ENCODE peak calls at places on chromosomes 6 and 20, in seven cellular contexts. One of them, this sample, is unnamed.

GRCh38 chr6:47440722-47441121 is 36.9 kb upstream of the CD2AP start:
- DNase-seq in gastrocnemius medialis: no peak
- DNase-seq in psoas muscle: no peak
- DNase-seq in caudate nucleus: no peak
- DNase-seq in transverse colon: no peak
- DNase-seq in upper lobe of right lung: no peak
- DNase-seq in heart left ventricle: no peak
- DNase-seq in this sample: peak

GRCh38 chr20:20627471-20627870 is 85.0 kb downstream of the RALGAPA2 start:
- DNase-seq in transverse colon: no peak
- DNase-seq in caudate nucleus: no peak
- DNase-seq in psoas muscle: no peak
- DNase-seq in heart left ventricle: no peak
- DNase-seq in upper lobe of right lung: no peak
- DNase-seq in gastrocnemius medialis: no peak
- DNase-seq in this sample: no peak

GRCh38 chr6:143569035-143569434 is 57.5 kb upstream of the FUCA2 start:
- DNase-seq in caudate nucleus: no peak
- DNase-seq in psoas muscle: no peak
- DNase-seq in upper lobe of right lung: no peak
- DNase-seq in transverse colon: no peak
- DNase-seq in gastrocnemius medialis: no peak
- DNase-seq in heart left ventricle: no peak
- DNase-seq in this sample: no peak

GRCh38 chr20:14142171-14142570 is 146.9 kb downstream of the MACROD2 start:
- DNase-seq in gastrocnemius medialis: no peak
- DNase-seq in heart left ventricle: no peak
- DNase-seq in psoas muscle: no peak
- DNase-seq in caudate nucleus: peak
- DNase-seq in transverse colon: peak
- DNase-seq in upper lobe of right lung: no peak
- DNase-seq in this sample: peak

GRCh38 chr6:43923376-43924221 is 153.6 kb downstream of the VEGFA start:
- DNase-seq in caudate nucleus: no peak
- DNase-seq in gastrocnemius medialis: no peak
- DNase-seq in upper lobe of right lung: peak
- DNase-seq in transverse colon: no peak
- DNase-seq in psoas muscle: no peak
- DNase-seq in heart left ventricle: no peak
- DNase-seq in this sample: no peak

GRCh38 chr6:42091718-42092023 is 41.3 kb downstream of the TAF8 start:
- DNase-seq in gastrocnemius medialis: no peak
- DNase-seq in caudate nucleus: no peak
- DNase-seq in heart left ventricle: no peak
- DNase-seq in upper lobe of right lung: no peak
- DNase-seq in transverse colon: no peak
- DNase-seq in psoas muscle: no peak
- DNase-seq in this sample: no peak

GRCh38 chr6:87754828-87755227 is 52.8 kb upstream of the AKIRIN2 start:
- DNase-seq in transverse colon: no peak
- DNase-seq in heart left ventricle: no peak
- DNase-seq in psoas muscle: no peak
- DNase-seq in upper lobe of right lung: no peak
- DNase-seq in caudate nucleus: no peak
- DNase-seq in gastrocnemius medialis: no peak
- DNase-seq in this sample: no peak

GRCh38 chr20:63196756-63197470 is 19.0 kb downstream of the YTHDF1 start:
- DNase-seq in upper lobe of right lung: no peak
- DNase-seq in caudate nucleus: no peak
- DNase-seq in gastrocnemius medialis: no peak
- DNase-seq in heart left ventricle: no peak
- DNase-seq in transverse colon: no peak
- DNase-seq in psoas muscle: no peak
- DNase-seq in this sample: no peak

GRCh38 chr6:95596021-95596420 is 18.7 kb downstream of the MANEA start:
- DNase-seq in upper lobe of right lung: no peak
- DNase-seq in gastrocnemius medialis: no peak
- DNase-seq in transverse colon: no peak
- DNase-seq in heart left ventricle: no peak
- DNase-seq in caudate nucleus: no peak
- DNase-seq in psoas muscle: no peak
- DNase-seq in this sample: no peak

GRCh38 chr6:148242180-148242579 is 100.5 kb upstream of the SASH1 start:
- DNase-seq in psoas muscle: no peak
- DNase-seq in upper lobe of right lung: no peak
- DNase-seq in caudate nucleus: no peak
- DNase-seq in heart left ventricle: no peak
- DNase-seq in gastrocnemius medialis: no peak
- DNase-seq in transverse colon: no peak
- DNase-seq in this sample: no peak

GRCh38 chr20:21398109-21398480 is 769 bp upstream of the NKX2-4 start:
- DNase-seq in transverse colon: no peak
- DNase-seq in psoas muscle: no peak
- DNase-seq in heart left ventricle: no peak
- DNase-seq in gastrocnemius medialis: no peak
- DNase-seq in upper lobe of right lung: no peak
- DNase-seq in caudate nucleus: no peak
- DNase-seq in this sample: no peak

GRCh38 chr6:90249044-90249443 is 47.6 kb downstream of the BACH2 start:
- DNase-seq in upper lobe of right lung: no peak
- DNase-seq in gastrocnemius medialis: no peak
- DNase-seq in transverse colon: no peak
- DNase-seq in heart left ventricle: no peak
- DNase-seq in psoas muscle: no peak
- DNase-seq in caudate nucleus: no peak
- DNase-seq in this sample: no peak

GRCh38 chr6:145247677-145248419 is 487.5 kb downstream of the EPM2A start:
- DNase-seq in gastrocnemius medialis: no peak
- DNase-seq in caudate nucleus: no peak
- DNase-seq in psoas muscle: no peak
- DNase-seq in upper lobe of right lung: no peak
- DNase-seq in transverse colon: no peak
- DNase-seq in heart left ventricle: no peak
- DNase-seq in this sample: no peak

GRCh38 chr6:109460161-109460830 is 4.7 kb upstream of the MICAL1 start:
- DNase-seq in caudate nucleus: no peak
- DNase-seq in gastrocnemius medialis: no peak
- DNase-seq in upper lobe of right lung: no peak
- DNase-seq in psoas muscle: no peak
- DNase-seq in heart left ventricle: no peak
- DNase-seq in transverse colon: no peak
- DNase-seq in this sample: no peak

GRCh38 chr6:106085687-106085983 is 501 bp upstream of the PRDM1 start:
- DNase-seq in upper lobe of right lung: no peak
- DNase-seq in gastrocnemius medialis: no peak
- DNase-seq in heart left ventricle: no peak
- DNase-seq in caudate nucleus: no peak
- DNase-seq in transverse colon: no peak
- DNase-seq in psoas muscle: no peak
- DNase-seq in this sample: no peak

GRCh38 chr6:29764422-29765196 is 41.4 kb downstream of the HLA-F start:
- DNase-seq in heart left ventricle: no peak
- DNase-seq in psoas muscle: no peak
- DNase-seq in caudate nucleus: no peak
- DNase-seq in transverse colon: no peak
- DNase-seq in upper lobe of right lung: no peak
- DNase-seq in gastrocnemius medialis: no peak
- DNase-seq in this sample: no peak

GRCh38 chr6:75171581-75172360 is 34.1 kb downstream of the COL12A1 start:
- DNase-seq in heart left ventricle: no peak
- DNase-seq in gastrocnemius medialis: no peak
- DNase-seq in upper lobe of right lung: no peak
- DNase-seq in psoas muscle: no peak
- DNase-seq in transverse colon: no peak
- DNase-seq in caudate nucleus: no peak
- DNase-seq in this sample: no peak

GRCh38 chr20:44295995-44296394 is 15.0 kb downstream of the FITM2 start:
- DNase-seq in upper lobe of right lung: peak
- DNase-seq in caudate nucleus: no peak
- DNase-seq in gastrocnemius medialis: no peak
- DNase-seq in heart left ventricle: peak
- DNase-seq in transverse colon: no peak
- DNase-seq in psoas muscle: no peak
- DNase-seq in this sample: no peak

GRCh38 chr6:107458687-107459282 is 579 bp downstream of the PDSS2 start:
- DNase-seq in caudate nucleus: no peak
- DNase-seq in heart left ventricle: no peak
- DNase-seq in transverse colon: peak
- DNase-seq in gastrocnemius medialis: peak
- DNase-seq in upper lobe of right lung: peak
- DNase-seq in psoas muscle: peak
- DNase-seq in this sample: no peak

GRCh38 chr6:15290067-15290641 is 44.3 kb downstream of the JARID2 start:
- DNase-seq in heart left ventricle: no peak
- DNase-seq in upper lobe of right lung: no peak
- DNase-seq in caudate nucleus: no peak
- DNase-seq in gastrocnemius medialis: no peak
- DNase-seq in psoas muscle: no peak
- DNase-seq in transverse colon: no peak
- DNase-seq in this sample: no peak

GRCh38 chr6:15290962-15291704 is 45.3 kb downstream of the JARID2 start:
- DNase-seq in caudate nucleus: no peak
- DNase-seq in gastrocnemius medialis: no peak
- DNase-seq in heart left ventricle: no peak
- DNase-seq in upper lobe of right lung: no peak
- DNase-seq in psoas muscle: no peak
- DNase-seq in transverse colon: no peak
- DNase-seq in this sample: no peak

GRCh38 chr6:15285682-15286294 is 39.9 kb downstream of the JARID2 start:
- DNase-seq in psoas muscle: no peak
- DNase-seq in gastrocnemius medialis: no peak
- DNase-seq in transverse colon: no peak
- DNase-seq in caudate nucleus: no peak
- DNase-seq in heart left ventricle: no peak
- DNase-seq in upper lobe of right lung: no peak
- DNase-seq in this sample: no peak

GRCh38 chr6:15287670-15288069 is 41.8 kb downstream of the JARID2 start:
- DNase-seq in psoas muscle: no peak
- DNase-seq in caudate nucleus: no peak
- DNase-seq in gastrocnemius medialis: no peak
- DNase-seq in transverse colon: no peak
- DNase-seq in upper lobe of right lung: no peak
- DNase-seq in heart left ventricle: no peak
- DNase-seq in this sample: no peak

DNA sequence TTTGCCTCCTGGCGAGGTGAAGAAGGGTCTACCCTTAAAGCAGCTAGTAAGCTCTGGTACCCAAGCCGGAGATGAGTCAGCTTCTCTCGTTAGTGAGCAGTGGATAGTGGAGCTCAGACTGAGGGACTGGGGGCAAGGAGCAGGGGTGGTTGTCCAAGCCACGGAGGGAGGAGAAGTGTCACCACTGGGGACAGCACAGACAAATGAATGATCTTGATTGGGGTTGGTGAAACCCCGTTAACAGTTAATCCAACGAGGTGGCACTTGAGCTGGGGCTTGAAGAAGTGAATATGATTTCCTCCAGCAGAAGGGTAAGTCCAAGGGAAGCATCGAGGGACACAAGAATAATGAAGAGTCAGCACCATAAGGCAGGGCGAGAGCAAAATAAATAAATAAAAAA is 43.0 kb downstream of the JARID2 start:
- DNase-seq in caudate nucleus: no peak
- DNase-seq in transverse colon: no peak
- DNase-seq in upper lobe of right lung: no peak
- DNase-seq in heart left ventricle: no peak
- DNase-seq in psoas muscle: no peak
- DNase-seq in gastrocnemius medialis: no peak
- DNase-seq in this sample: no peak
- H3K27ac ChIP-seq in caudate nucleus: no peak
- H3K27ac ChIP-seq in transverse colon: no peak
- H3K27ac ChIP-seq in upper lobe of right lung: no peak
- H3K27ac ChIP-seq in heart left ventricle: no peak
- H3K27ac ChIP-seq in psoas muscle: peak
- H3K27ac ChIP-seq in gastrocnemius medialis: no peak
- H3K27ac ChIP-seq in this sample: no peak

GRCh38 chr20:50032955-50033666 is 50.3 kb downstream of the SNAI1 start:
- DNase-seq in psoas muscle: no peak
- DNase-seq in heart left ventricle: no peak
- DNase-seq in caudate nucleus: no peak
- DNase-seq in gastrocnemius medialis: no peak
- DNase-seq in upper lobe of right lung: no peak
- DNase-seq in transverse colon: no peak
- DNase-seq in this sample: no peak
- H3K27ac ChIP-seq in psoas muscle: no peak
- H3K27ac ChIP-seq in heart left ventricle: peak
- H3K27ac ChIP-seq in caudate nucleus: no peak
- H3K27ac ChIP-seq in gastrocnemius medialis: no peak
- H3K27ac ChIP-seq in upper lobe of right lung: peak
- H3K27ac ChIP-seq in transverse colon: no peak
- H3K27ac ChIP-seq in this sample: peak

DNA sequence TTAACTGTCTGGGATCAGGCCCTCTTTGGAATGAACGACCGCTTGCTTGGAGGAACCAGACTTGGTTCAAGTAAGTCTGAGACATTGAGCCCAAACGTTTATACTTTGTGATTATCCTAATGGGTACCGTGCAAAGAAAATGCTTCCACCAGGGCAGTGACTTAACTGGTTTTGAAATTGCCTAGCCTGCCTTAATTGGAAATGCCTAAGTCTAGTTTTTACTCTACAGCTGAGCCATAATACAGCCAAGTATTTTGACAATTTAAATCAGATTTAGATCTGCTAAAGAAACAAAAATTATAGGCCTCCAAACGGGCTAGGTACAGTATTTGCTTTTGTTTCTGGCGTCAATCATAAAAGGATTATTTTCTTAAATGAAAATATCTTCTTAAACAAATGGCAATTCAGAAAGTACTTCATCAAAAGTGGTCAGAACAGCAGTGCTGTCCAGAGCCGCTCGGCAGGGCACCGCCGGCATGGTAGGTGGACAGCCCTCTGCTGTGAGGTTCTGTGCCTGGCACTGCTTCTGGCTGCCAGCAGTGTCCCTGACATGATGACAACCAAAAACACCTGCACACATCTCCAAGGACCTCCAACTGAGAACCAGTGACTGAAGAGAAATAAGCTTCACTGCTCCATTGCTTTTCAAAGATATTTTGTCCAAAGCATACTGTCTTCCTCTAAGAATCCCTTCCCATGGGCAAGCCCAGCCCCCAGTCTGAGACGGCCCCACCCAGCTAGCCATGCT is 55.6 kb downstream of the EZR start:
- DNase-seq in psoas muscle: no peak
- DNase-seq in gastrocnemius medialis: no peak
- DNase-seq in caudate nucleus: no peak
- DNase-seq in upper lobe of right lung: no peak
- DNase-seq in transverse colon: no peak
- DNase-seq in heart left ventricle: no peak
- DNase-seq in this sample: no peak
- H3K27ac ChIP-seq in psoas muscle: no peak
- H3K27ac ChIP-seq in gastrocnemius medialis: no peak
- H3K27ac ChIP-seq in caudate nucleus: no peak
- H3K27ac ChIP-seq in upper lobe of right lung: no peak
- H3K27ac ChIP-seq in transverse colon: no peak
- H3K27ac ChIP-seq in heart left ventricle: peak
- H3K27ac ChIP-seq in this sample: no peak

DNA sequence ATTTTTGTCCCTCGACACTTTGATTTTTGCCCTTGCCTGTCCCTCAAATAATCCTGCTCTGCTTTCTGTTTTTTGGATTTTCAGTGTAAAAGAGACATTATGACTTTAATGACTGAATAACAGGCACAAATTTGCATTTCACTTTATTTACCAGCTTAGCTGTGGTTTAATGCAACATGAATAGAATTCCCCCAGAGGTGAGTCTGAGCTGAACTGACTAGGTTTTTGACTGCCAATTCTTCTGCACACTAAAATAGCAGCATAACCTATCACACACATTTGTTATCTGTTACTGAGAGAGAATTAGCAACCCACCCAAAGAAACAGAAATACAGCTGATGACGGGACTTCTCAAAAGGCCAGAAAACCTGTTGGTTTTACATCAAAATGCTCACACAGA is 3.9 kb upstream of the RBM24 start:
- DNase-seq in gastrocnemius medialis: no peak
- DNase-seq in transverse colon: no peak
- DNase-seq in upper lobe of right lung: no peak
- DNase-seq in heart left ventricle: no peak
- DNase-seq in caudate nucleus: no peak
- DNase-seq in psoas muscle: no peak
- DNase-seq in this sample: no peak
- H3K27ac ChIP-seq in gastrocnemius medialis: peak
- H3K27ac ChIP-seq in transverse colon: peak
- H3K27ac ChIP-seq in upper lobe of right lung: no peak
- H3K27ac ChIP-seq in heart left ventricle: peak
- H3K27ac ChIP-seq in caudate nucleus: no peak
- H3K27ac ChIP-seq in psoas muscle: peak
- H3K27ac ChIP-seq in this sample: no peak

This sample was measured in body of pancreas.